ENCODE peak calls at places on chromosomes 11 and 22, in six cellular contexts. One of them, this sample, is unnamed.

GRCh38 chr11:102260241-102260640 is 57.0 kb upstream of the BIRC3 start:
- DNase-seq in GM12864: no peak
- DNase-seq in stimulated activated CD4-positive, alpha-beta T cell treated with anti-CD3 and anti-CD28 coated beads, Interleukin-15, amount 100 ng/mL, for 48 hours: no peak
- DNase-seq in Caki2: no peak
- DNase-seq in activated CD4-positive, alpha-beta T cell treated with anti-CD3 and anti-CD28 coated beads for 4 hours: no peak
- DNase-seq in NCI-H774: no peak
- DNase-seq in this sample: no peak

GRCh38 chr11:124900464-124900863 is 2.8 kb upstream of the ROBO4 start:
- DNase-seq in stimulated activated CD4-positive, alpha-beta T cell treated with anti-CD3 and anti-CD28 coated beads, Interleukin-15, amount 100 ng/mL, for 48 hours: no peak
- DNase-seq in Caki2: peak; percentile 41
- DNase-seq in GM12864: no peak
- DNase-seq in NCI-H774: no peak
- DNase-seq in activated CD4-positive, alpha-beta T cell treated with anti-CD3 and anti-CD28 coated beads for 4 hours: no peak
- DNase-seq in this sample: no peak

GRCh38 chr11:3840870-3841425 is at the start of gene RHOG:
- DNase-seq in stimulated activated CD4-positive, alpha-beta T cell treated with anti-CD3 and anti-CD28 coated beads, Interleukin-15, amount 100 ng/mL, for 48 hours: peak; percentile 93
- DNase-seq in GM12864: peak; percentile 40
- DNase-seq in activated CD4-positive, alpha-beta T cell treated with anti-CD3 and anti-CD28 coated beads for 4 hours: peak; percentile 97
- DNase-seq in Caki2: peak; percentile 78
- DNase-seq in NCI-H774: peak; percentile 58
- DNase-seq in this sample: peak; percentile 96

GRCh38 chr11:64131657-64132387 is 34.1 kb downstream of the MACROD1 start:
- DNase-seq in GM12864: no peak
- DNase-seq in NCI-H774: peak; percentile 15
- DNase-seq in stimulated activated CD4-positive, alpha-beta T cell treated with anti-CD3 and anti-CD28 coated beads, Interleukin-15, amount 100 ng/mL, for 48 hours: no peak
- DNase-seq in activated CD4-positive, alpha-beta T cell treated with anti-CD3 and anti-CD28 coated beads for 4 hours: no peak
- DNase-seq in Caki2: no peak
- DNase-seq in this sample: no peak

GRCh38 chr11:12274056-12274455 is 103.3 kb upstream of the PARVA start:
- DNase-seq in activated CD4-positive, alpha-beta T cell treated with anti-CD3 and anti-CD28 coated beads for 4 hours: no peak
- DNase-seq in NCI-H774: no peak
- DNase-seq in GM12864: no peak
- DNase-seq in stimulated activated CD4-positive, alpha-beta T cell treated with anti-CD3 and anti-CD28 coated beads, Interleukin-15, amount 100 ng/mL, for 48 hours: no peak
- DNase-seq in Caki2: no peak
- DNase-seq in this sample: no peak

GRCh38 chr22:25351631-25352293 is 132.3 kb downstream of the CRYBB2 start:
- DNase-seq in activated CD4-positive, alpha-beta T cell treated with anti-CD3 and anti-CD28 coated beads for 4 hours: no peak
- DNase-seq in GM12864: no peak
- DNase-seq in Caki2: no peak
- DNase-seq in NCI-H774: no peak
- DNase-seq in stimulated activated CD4-positive, alpha-beta T cell treated with anti-CD3 and anti-CD28 coated beads, Interleukin-15, amount 100 ng/mL, for 48 hours: no peak
- DNase-seq in this sample: no peak

GRCh38 chr22:46614070-46614931 is 5.9 kb upstream of the GRAMD4 start:
- DNase-seq in GM12864: peak; percentile 42
- DNase-seq in Caki2: no peak
- DNase-seq in NCI-H774: no peak
- DNase-seq in activated CD4-positive, alpha-beta T cell treated with anti-CD3 and anti-CD28 coated beads for 4 hours: peak; percentile 64
- DNase-seq in stimulated activated CD4-positive, alpha-beta T cell treated with anti-CD3 and anti-CD28 coated beads, Interleukin-15, amount 100 ng/mL, for 48 hours: peak; percentile 48
- DNase-seq in this sample: no peak

GRCh38 chr22:45319319-45319675 is 9.6 kb downstream of the FAM118A start:
- DNase-seq in NCI-H774: no peak
- DNase-seq in Caki2: no peak
- DNase-seq in GM12864: no peak
- DNase-seq in activated CD4-positive, alpha-beta T cell treated with anti-CD3 and anti-CD28 coated beads for 4 hours: no peak
- DNase-seq in stimulated activated CD4-positive, alpha-beta T cell treated with anti-CD3 and anti-CD28 coated beads, Interleukin-15, amount 100 ng/mL, for 48 hours: no peak
- DNase-seq in this sample: no peak

GRCh38 chr11:79253280-79253679 is 187.6 kb downstream of the TENM4 start:
- DNase-seq in GM12864: no peak
- DNase-seq in Caki2: no peak
- DNase-seq in activated CD4-positive, alpha-beta T cell treated with anti-CD3 and anti-CD28 coated beads for 4 hours: no peak
- DNase-seq in NCI-H774: no peak
- DNase-seq in stimulated activated CD4-positive, alpha-beta T cell treated with anti-CD3 and anti-CD28 coated beads, Interleukin-15, amount 100 ng/mL, for 48 hours: no peak
- DNase-seq in this sample: no peak

GRCh38 chr11:62538470-62539237 is 8.0 kb downstream of the AHNAK start:
- DNase-seq in stimulated activated CD4-positive, alpha-beta T cell treated with anti-CD3 and anti-CD28 coated beads, Interleukin-15, amount 100 ng/mL, for 48 hours: no peak
- DNase-seq in GM12864: no peak
- DNase-seq in activated CD4-positive, alpha-beta T cell treated with anti-CD3 and anti-CD28 coated beads for 4 hours: no peak
- DNase-seq in Caki2: no peak
- DNase-seq in NCI-H774: peak; percentile 20
- DNase-seq in this sample: no peak

GRCh38 chr11:126978155-126978554 is 22.4 kb downstream of the KIRREL3 start:
- DNase-seq in activated CD4-positive, alpha-beta T cell treated with anti-CD3 and anti-CD28 coated beads for 4 hours: no peak
- DNase-seq in GM12864: no peak
- DNase-seq in Caki2: no peak
- DNase-seq in stimulated activated CD4-positive, alpha-beta T cell treated with anti-CD3 and anti-CD28 coated beads, Interleukin-15, amount 100 ng/mL, for 48 hours: no peak
- DNase-seq in NCI-H774: peak; percentile 77
- DNase-seq in this sample: no peak

GRCh38 chr11:9462172-9462799 is 1.5 kb downstream of the ZNF143 start:
- DNase-seq in stimulated activated CD4-positive, alpha-beta T cell treated with anti-CD3 and anti-CD28 coated beads, Interleukin-15, amount 100 ng/mL, for 48 hours: no peak
- DNase-seq in NCI-H774: no peak
- DNase-seq in activated CD4-positive, alpha-beta T cell treated with anti-CD3 and anti-CD28 coated beads for 4 hours: no peak
- DNase-seq in GM12864: no peak
- DNase-seq in Caki2: no peak
- DNase-seq in this sample: no peak

GRCh38 chr22:22167791-22168189 is 76.8 kb upstream of the VPREB1 start:
- DNase-seq in GM12864: peak; percentile 57
- DNase-seq in stimulated activated CD4-positive, alpha-beta T cell treated with anti-CD3 and anti-CD28 coated beads, Interleukin-15, amount 100 ng/mL, for 48 hours: no peak
- DNase-seq in Caki2: no peak
- DNase-seq in NCI-H774: no peak
- DNase-seq in activated CD4-positive, alpha-beta T cell treated with anti-CD3 and anti-CD28 coated beads for 4 hours: no peak
- DNase-seq in this sample: no peak

GRCh38 chr11:114563077-114563476 is 3.4 kb upstream of the NXPE1 start:
- DNase-seq in Caki2: no peak
- DNase-seq in NCI-H774: no peak
- DNase-seq in stimulated activated CD4-positive, alpha-beta T cell treated with anti-CD3 and anti-CD28 coated beads, Interleukin-15, amount 100 ng/mL, for 48 hours: no peak
- DNase-seq in GM12864: no peak
- DNase-seq in activated CD4-positive, alpha-beta T cell treated with anti-CD3 and anti-CD28 coated beads for 4 hours: no peak
- DNase-seq in this sample: no peak

GRCh38 chr22:33659423-33659822 is 260.9 kb downstream of the LARGE1 start:
- DNase-seq in NCI-H774: no peak
- DNase-seq in activated CD4-positive, alpha-beta T cell treated with anti-CD3 and anti-CD28 coated beads for 4 hours: no peak
- DNase-seq in stimulated activated CD4-positive, alpha-beta T cell treated with anti-CD3 and anti-CD28 coated beads, Interleukin-15, amount 100 ng/mL, for 48 hours: no peak
- DNase-seq in Caki2: no peak
- DNase-seq in GM12864: no peak
- DNase-seq in this sample: no peak

GRCh38 chr22:30245181-30245984 is 1.2 kb downstream of the LIF start:
- DNase-seq in activated CD4-positive, alpha-beta T cell treated with anti-CD3 and anti-CD28 coated beads for 4 hours: peak; percentile 43
- DNase-seq in NCI-H774: no peak
- DNase-seq in stimulated activated CD4-positive, alpha-beta T cell treated with anti-CD3 and anti-CD28 coated beads, Interleukin-15, amount 100 ng/mL, for 48 hours: no peak
- DNase-seq in Caki2: no peak
- DNase-seq in GM12864: no peak
- DNase-seq in this sample: no peak

GRCh38 chr11:14872032-14872431 is 20.0 kb downstream of the CYP2R1 start:
- DNase-seq in NCI-H774: no peak
- DNase-seq in stimulated activated CD4-positive, alpha-beta T cell treated with anti-CD3 and anti-CD28 coated beads, Interleukin-15, amount 100 ng/mL, for 48 hours: no peak
- DNase-seq in GM12864: no peak
- DNase-seq in activated CD4-positive, alpha-beta T cell treated with anti-CD3 and anti-CD28 coated beads for 4 hours: no peak
- DNase-seq in Caki2: no peak
- DNase-seq in this sample: no peak

GRCh38 chr11:7612056-7612660 is 61.1 kb downstream of the CYB5R2 start:
- DNase-seq in GM12864: no peak
- DNase-seq in Caki2: no peak
- DNase-seq in NCI-H774: no peak
- DNase-seq in activated CD4-positive, alpha-beta T cell treated with anti-CD3 and anti-CD28 coated beads for 4 hours: no peak
- DNase-seq in stimulated activated CD4-positive, alpha-beta T cell treated with anti-CD3 and anti-CD28 coated beads, Interleukin-15, amount 100 ng/mL, for 48 hours: no peak
- DNase-seq in this sample: no peak

GRCh38 chr11:119202554-119202953 is 3.6 kb upstream of the CBL start:
- DNase-seq in GM12864: no peak
- DNase-seq in NCI-H774: no peak
- DNase-seq in Caki2: no peak
- DNase-seq in stimulated activated CD4-positive, alpha-beta T cell treated with anti-CD3 and anti-CD28 coated beads, Interleukin-15, amount 100 ng/mL, for 48 hours: no peak
- DNase-seq in activated CD4-positive, alpha-beta T cell treated with anti-CD3 and anti-CD28 coated beads for 4 hours: no peak
- DNase-seq in this sample: no peak

GRCh38 chr22:18078329-18079041 is 695 bp downstream of the PEX26 start:
- DNase-seq in Caki2: peak; percentile 37
- DNase-seq in stimulated activated CD4-positive, alpha-beta T cell treated with anti-CD3 and anti-CD28 coated beads, Interleukin-15, amount 100 ng/mL, for 48 hours: peak; percentile 33
- DNase-seq in activated CD4-positive, alpha-beta T cell treated with anti-CD3 and anti-CD28 coated beads for 4 hours: peak; percentile 49
- DNase-seq in GM12864: no peak
- DNase-seq in NCI-H774: peak; percentile 33
- DNase-seq in this sample: peak; percentile 38

GRCh38 chr11:131724436-131724995 is 354.1 kb downstream of the NTM start:
- DNase-seq in GM12864: no peak
- DNase-seq in NCI-H774: no peak
- DNase-seq in Caki2: no peak
- DNase-seq in stimulated activated CD4-positive, alpha-beta T cell treated with anti-CD3 and anti-CD28 coated beads, Interleukin-15, amount 100 ng/mL, for 48 hours: no peak
- DNase-seq in activated CD4-positive, alpha-beta T cell treated with anti-CD3 and anti-CD28 coated beads for 4 hours: no peak
- DNase-seq in this sample: no peak

GRCh38 chr11:66543263-66544107 is 2.4 kb downstream of the ZDHHC24 start:
- DNase-seq in stimulated activated CD4-positive, alpha-beta T cell treated with anti-CD3 and anti-CD28 coated beads, Interleukin-15, amount 100 ng/mL, for 48 hours: no peak
- DNase-seq in activated CD4-positive, alpha-beta T cell treated with anti-CD3 and anti-CD28 coated beads for 4 hours: peak; percentile 35
- DNase-seq in GM12864: no peak
- DNase-seq in Caki2: no peak
- DNase-seq in NCI-H774: no peak
- DNase-seq in this sample: no peak

GRCh38 chr11:12577746-12578644 is 96.2 kb upstream of the TEAD1 start:
- DNase-seq in activated CD4-positive, alpha-beta T cell treated with anti-CD3 and anti-CD28 coated beads for 4 hours: no peak
- DNase-seq in stimulated activated CD4-positive, alpha-beta T cell treated with anti-CD3 and anti-CD28 coated beads, Interleukin-15, amount 100 ng/mL, for 48 hours: no peak
- DNase-seq in NCI-H774: no peak
- DNase-seq in Caki2: peak; percentile 44
- DNase-seq in GM12864: no peak
- DNase-seq in this sample: no peak